ENCODE peak calls at places on chromosomes 1 and 21, in six cellular contexts. G is A549, A is K562, P is GM12878, R is endothelial cell of umbilical vein, E is HepG2. K is an unnamed sample.

GRCh38 chr1:119133987-119134386 is 6.5 kb downstream of the WARS2 start:
- DNase-seq in A (no peak), P (no peak), R (no peak), E (no peak), G (no peak), K (no peak)

GRCh38 chr1:55107111-55107510 is 67.8 kb downstream of the PCSK9 start:
- DNase-seq in E (no peak), G (no peak), R (no peak), P (no peak), A (no peak), K (no peak)

GRCh38 chr1:193680247-193680923 is 494.0 kb upstream of the B3GALT2 start:
- DNase-seq in P (no peak), A (no peak), E (no peak), R (no peak), G (no peak), K (no peak)

GRCh38 chr1:56908619-56909340 is 54.2 kb downstream of the C8A start:
- DNase-seq in A (no peak), P (no peak), R (no peak), E (peak), G (no peak), K (peak)

GRCh38 chr1:201672685-201673084 is 133.8 kb downstream of the NAV1 start:
- DNase-seq in A (no peak), R (no peak), G (no peak), P (no peak), E (no peak), K (no peak)

GRCh38 chr1:43537423-43538142 is 6.9 kb downstream of the PTPRF start:
- DNase-seq in G (no peak), R (no peak), A (no peak), P (no peak), E (no peak), K (no peak)

GRCh38 chr1:151945725-151946365 is 36.5 kb upstream of the THEM4 start:
- DNase-seq in A (peak), G (peak), P (no peak), R (peak), E (peak), K (peak)

GRCh38 chr1:117058810-117059209 is 1.3 kb upstream of the TTF2 start:
- DNase-seq in R (no peak), E (no peak), A (no peak), G (no peak), P (no peak), K (peak)

GRCh38 chr1:172661107-172661506 is 2.2 kb downstream of the FASLG start:
- DNase-seq in E (no peak), P (no peak), R (no peak), G (no peak), A (no peak), K (no peak)

GRCh38 chr1:227395391-227396028 is 77.2 kb upstream of the CDC42BPA start:
- DNase-seq in G (no peak), E (no peak), P (no peak), R (no peak), A (no peak), K (no peak)

GRCh38 chr21:45076245-45076661 is 1.9 kb downstream of the ADARB1 start:
- DNase-seq in R (no peak), G (no peak), P (no peak), E (peak), A (no peak), K (peak)

GRCh38 chr1:212328248-212328647 is 43.0 kb downstream of the PPP2R5A start:
- DNase-seq in P (no peak), E (no peak), A (no peak), R (no peak), G (no peak), K (no peak)

GRCh38 chr1:76240321-76240720 is 165.8 kb downstream of the ST6GALNAC3 start:
- DNase-seq in P (no peak), R (no peak), A (no peak), E (no peak), G (no peak), K (no peak)

GRCh38 chr1:3049164-3049563 is 19.8 kb upstream of the PRDM16 start:
- DNase-seq in P (no peak), E (no peak), A (no peak), G (no peak), R (no peak), K (no peak)

GRCh38 chr1:30743584-30744059 is 14.0 kb downstream of the LAPTM5 start:
- DNase-seq in P (peak), A (no peak), R (peak), G (no peak), E (no peak), K (no peak)

GRCh38 chr1:228104526-228105251 is 1.6 kb upstream of the C1orf35 start:
- DNase-seq in A (no peak), R (no peak), G (no peak), P (no peak), E (no peak), K (no peak)

GRCh38 chr1:108199231-108199657 is 899 bp downstream of the SLC25A24 start:
- DNase-seq in R (peak), A (peak), G (peak), E (peak), P (no peak), K (peak)

GRCh38 chr1:234214129-234214910 is 158.9 kb upstream of the COA6 start:
- DNase-seq in A (no peak), G (no peak), P (no peak), R (no peak), E (no peak), K (no peak)

GRCh38 chr1:72202761-72203160 is 79.6 kb downstream of the NEGR1 start:
- DNase-seq in R (no peak), P (no peak), A (no peak), G (no peak), E (no peak), K (no peak)

GRCh38 chr1:111399792-111400610 is 27.5 kb downstream of the OVGP1 start:
- DNase-seq in P (peak), A (peak), R (peak), E (peak), G (peak), K (peak)

GRCh38 chr1:37795340-37796110 is 1.9 kb downstream of the MANEAL start:
- DNase-seq in A (peak), P (no peak), G (no peak), E (no peak), R (peak), K (peak)

GRCh38 chr1:38962560-38962959 is 20.9 kb upstream of the RHBDL2 start:
- DNase-seq in A (no peak), E (peak), P (no peak), G (no peak), R (no peak), K (peak)

GRCh38 chr1:47393141-47393540 is 22.9 kb upstream of the FOXE3 start:
- DNase-seq in A (no peak), E (no peak), G (no peak), P (no peak), R (no peak), K (no peak)
- TF ChIP-seq MYC in A (no peak), E (no peak), G (no peak), P (no peak), R (no peak), K (no peak)

DNA sequence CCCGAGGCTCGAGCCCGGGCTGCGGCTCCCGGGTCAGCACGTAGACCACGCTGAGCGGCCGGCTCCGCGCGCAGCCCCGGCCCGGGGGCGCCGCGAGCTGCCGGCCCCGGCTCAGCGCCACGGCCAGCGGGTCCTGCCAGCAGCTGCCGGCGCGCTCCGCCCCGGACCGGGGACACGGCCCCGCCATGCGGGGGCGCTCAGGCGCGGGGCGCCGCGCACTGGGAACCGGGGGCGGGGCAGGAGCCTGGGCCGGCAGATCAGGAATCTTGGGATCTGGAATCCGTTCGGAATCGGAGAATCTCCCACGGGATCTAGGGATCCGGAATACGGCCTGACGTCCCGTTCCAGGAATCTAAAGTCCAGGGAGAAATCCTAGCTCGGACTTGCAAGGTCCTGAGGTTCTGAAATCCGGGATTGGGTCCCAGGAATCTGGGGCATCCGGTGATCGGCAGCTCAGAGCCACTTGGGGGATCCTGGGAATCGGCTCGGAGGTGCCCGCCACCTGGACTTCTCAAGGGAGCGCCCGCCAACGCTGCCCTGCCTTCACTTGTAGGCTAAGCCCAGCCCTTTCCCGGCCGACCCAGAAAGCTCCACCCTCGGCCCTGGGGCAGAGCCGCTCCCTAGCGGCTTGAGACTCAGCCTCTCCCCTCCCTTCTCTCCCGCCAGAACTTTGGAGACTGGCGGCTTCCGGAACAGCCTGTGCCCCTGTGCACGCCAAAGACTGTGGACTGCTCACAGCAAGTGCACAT is at the start of gene MAP3K6:
- DNase-seq in P (no peak), E (no peak), R (peak), G (peak), A (peak), K (peak)
- TF ChIP-seq POLR2A in P (no peak), E (no peak), R (no peak), G (peak), A (peak), K (peak)

GRCh38 chr1:210252621-210253041 is 20.0 kb downstream of the SERTAD4 start:
- DNase-seq in R (no peak), A (no peak), P (no peak), E (no peak), G (no peak), K (no peak)
- H3K4me3 ChIP-seq in R (no peak), A (no peak), P (no peak), E (no peak), G (no peak), K (no peak)

GRCh38 chr1:21317035-21317689 is 26.9 kb upstream of the ECE1 start:
- DNase-seq in R (no peak), A (no peak), G (no peak), P (no peak), E (no peak), K (peak)
- TF ChIP-seq MYC in R (no peak), A (no peak), G (no peak), P (no peak), E (no peak), K (no peak)

DNA sequence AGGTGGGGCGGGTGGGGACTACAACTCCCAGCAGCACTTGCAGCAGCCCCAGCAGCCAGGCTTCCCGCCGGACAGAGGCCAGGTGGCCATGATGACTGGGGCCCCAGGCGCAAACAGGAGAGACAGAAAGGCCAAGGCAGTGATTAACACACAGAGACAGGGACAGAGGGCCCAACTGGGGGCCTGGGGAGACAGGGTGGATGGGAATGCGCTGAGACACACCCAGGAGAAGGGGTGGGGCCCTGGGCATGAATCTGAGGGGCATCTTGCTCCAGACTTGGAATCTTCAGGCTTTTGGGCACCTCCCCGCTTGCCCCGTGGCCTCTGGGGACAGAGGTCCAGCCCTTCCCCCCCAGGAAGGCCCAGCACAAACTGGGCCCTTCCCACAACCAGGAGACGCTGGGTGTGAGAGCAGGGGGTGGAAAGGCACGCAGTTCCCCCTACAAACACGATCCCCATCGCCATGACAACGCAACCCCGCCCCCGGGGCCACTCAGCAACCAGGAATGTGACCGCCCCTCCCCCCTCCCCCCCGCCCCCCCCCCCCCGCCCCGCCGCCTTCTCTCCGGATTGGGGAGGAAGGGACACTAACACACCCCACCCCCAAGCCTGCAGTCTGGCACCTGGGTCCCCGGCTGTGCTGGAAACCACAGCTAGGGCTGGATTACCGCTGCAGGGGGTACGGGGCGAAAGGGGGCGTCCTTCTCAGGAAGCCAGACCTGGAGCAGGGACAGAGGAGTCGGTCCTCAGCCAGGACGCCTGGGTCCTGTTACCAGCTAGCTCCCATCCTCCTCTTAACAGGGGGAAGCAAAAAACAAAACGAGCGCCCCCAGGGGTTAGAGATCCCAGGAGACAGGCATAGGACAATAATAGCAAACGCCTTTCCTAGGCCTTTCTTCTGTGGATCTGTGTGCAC is 4.5 kb downstream of the HDGF start:
- DNase-seq in G (peak), E (peak), P (no peak), R (peak), A (peak), K (peak)
- TF ChIP-seq POLR2A in G (peak), E (peak), P (no peak), R (peak), A (peak), K (no peak)

DNA sequence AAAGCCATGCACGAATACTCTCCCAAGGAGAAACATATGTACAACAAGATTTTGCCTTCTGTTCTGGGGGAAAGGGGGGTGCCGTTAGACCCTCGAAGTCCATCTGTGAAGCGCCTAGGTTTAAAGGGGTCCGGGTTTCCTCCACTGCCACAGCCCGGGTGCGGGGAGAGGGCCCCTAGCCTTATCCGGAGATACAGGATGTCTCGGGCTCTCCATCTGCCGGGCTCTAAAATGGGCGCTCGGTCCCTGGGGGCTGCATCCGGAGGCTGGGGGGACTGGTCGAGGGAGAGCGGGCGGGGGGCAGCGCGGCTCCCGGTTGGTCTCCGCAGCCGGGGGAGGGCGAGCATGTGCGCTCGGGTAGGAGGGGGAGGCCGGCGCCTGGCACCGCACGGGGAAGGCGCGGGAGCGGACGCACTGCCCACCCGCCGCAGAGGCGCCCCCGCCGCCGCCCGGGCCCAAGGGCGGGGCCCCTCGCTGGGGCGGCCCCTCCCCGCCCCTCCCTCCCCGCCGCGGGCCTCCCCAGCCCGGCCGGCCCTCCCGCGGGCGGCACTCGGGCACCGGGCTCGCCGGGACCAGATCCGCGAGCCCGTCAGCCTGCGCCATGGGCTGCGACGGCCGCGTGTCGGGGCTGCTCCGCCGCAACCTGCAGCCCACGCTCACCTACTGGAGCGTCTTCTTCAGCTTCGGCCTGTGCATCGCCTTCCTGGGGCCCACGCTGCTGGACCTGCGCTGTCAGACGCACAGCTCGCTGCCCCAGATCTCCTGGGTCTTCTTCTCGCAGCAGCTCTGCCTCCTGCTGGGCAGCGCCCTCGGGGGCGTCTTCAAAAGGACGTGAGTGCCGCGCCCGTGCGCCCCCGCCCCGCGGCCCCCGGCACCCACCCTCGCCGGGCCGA is 63.1 kb downstream of the ELK4 start:
- DNase-seq in P (no peak), G (no peak), R (no peak), E (no peak), A (peak), K (no peak)
- H3K4me3 ChIP-seq in P (no peak), G (peak), R (no peak), E (no peak), A (no peak), K (no peak)

GRCh38 chr1:198494658-198495103 is 45.8 kb downstream of the ATP6V1G3 start:
- DNase-seq in E (no peak), R (no peak), A (no peak), G (no peak), P (no peak), K (no peak)

GRCh38 chr1:198497326-198498220 is 42.9 kb downstream of the ATP6V1G3 start:
- DNase-seq in P (no peak), G (no peak), R (peak), A (no peak), E (no peak), K (peak)

GRCh38 chr1:198496216-198497143 is 44.0 kb downstream of the ATP6V1G3 start:
- DNase-seq in E (no peak), R (peak), P (no peak), G (no peak), A (no peak), K (no peak)

GRCh38 chr1:198494139-198494538 is 46.3 kb downstream of the ATP6V1G3 start:
- DNase-seq in E (no peak), A (no peak), G (no peak), R (no peak), P (no peak), K (no peak)

DNA sequence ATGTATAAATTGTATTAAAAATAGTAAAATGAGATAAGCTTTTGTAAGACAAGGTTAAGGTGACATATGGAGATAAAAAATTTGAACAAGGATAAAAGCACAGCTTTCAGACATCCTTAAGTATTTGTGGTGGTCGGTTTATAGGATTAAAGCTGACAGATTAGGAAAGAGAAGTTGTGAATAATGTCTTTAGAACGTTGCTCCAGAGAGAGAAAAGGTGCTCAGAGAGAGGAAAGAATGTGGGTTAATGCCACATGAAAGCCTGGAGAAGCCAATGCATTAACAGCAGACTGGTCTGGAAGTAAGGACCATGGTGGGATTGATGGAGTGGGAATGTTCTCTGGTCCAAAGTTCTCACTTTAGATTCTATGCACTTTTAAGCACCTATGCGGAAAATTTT is 44.8 kb downstream of the ATP6V1G3 start:
- DNase-seq in E (no peak), P (no peak), G (no peak), R (no peak), A (no peak), K (no peak)
- TF ChIP-seq MYC in E (no peak), P (no peak), G (no peak), R (no peak), A (no peak), K (no peak)

DNA sequence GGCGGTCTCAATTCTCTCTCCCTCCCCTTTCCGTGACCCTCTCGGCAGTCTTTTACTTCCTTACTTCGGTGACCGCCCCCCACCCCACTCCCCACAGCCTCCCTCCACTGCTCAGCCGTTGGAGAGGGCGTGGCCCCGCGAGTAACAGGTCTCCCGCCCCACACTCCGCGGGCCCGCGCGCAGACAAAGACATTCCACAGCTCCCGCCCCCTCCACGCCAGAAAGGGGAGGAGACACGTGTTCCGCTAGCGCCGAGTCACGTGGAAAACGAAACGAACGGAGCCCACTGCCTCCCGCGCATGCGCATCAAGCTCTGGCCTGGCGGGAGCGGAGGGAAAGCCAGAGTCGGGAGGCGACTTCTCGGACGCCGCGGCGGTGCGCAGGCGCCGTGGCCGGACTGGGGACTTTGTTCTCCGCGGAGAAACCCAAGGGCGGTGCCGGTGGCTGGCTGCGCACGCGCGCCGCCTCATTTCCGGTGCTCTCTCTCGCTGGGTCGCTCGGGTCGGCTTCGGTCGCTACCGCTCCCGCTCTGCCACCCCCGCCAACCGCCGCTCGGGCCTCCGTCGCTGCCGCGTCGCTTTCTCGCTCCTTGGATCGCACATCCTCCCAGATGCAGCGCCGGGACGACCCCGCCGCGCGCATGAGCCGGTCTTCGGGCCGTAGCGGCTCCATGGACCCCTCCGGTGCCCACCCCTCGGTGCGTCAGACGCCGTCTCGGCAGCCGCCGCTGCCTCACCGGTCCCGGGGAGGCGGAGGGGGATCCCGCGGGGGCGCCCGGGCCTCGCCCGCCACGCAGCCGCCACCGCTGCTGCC is at the start of gene KHDRBS1:
- DNase-seq in A (peak), R (peak), P (peak), E (peak), G (peak), K (peak)
- TF ChIP-seq POLR2A in A (peak), R (peak), P (peak), E (peak), G (peak), K (peak)

K was measured in NB4.